ENCODE peak calls at places on chromosomes 7 and 10, in eight cellular contexts. One of them, this sample, is unnamed.

GRCh38 chr10:73857446-73857845 is 16.9 kb downstream of the CAMK2G start:
- DNase-seq in AG09319: no peak
- DNase-seq in Calu3: no peak
- DNase-seq in tibial artery: no peak
- DNase-seq in uterus: no peak
- DNase-seq in fibroblast of lung: no peak
- DNase-seq in CD4-positive, alpha-beta T cell: no peak
- DNase-seq in foreskin keratinocyte: no peak
- DNase-seq in this sample: no peak

GRCh38 chr7:151077705-151078232 is 2.8 kb downstream of the FASTK start:
- DNase-seq in foreskin keratinocyte: no peak
- DNase-seq in tibial artery: no peak
- DNase-seq in fibroblast of lung: no peak
- DNase-seq in Calu3: no peak
- DNase-seq in uterus: no peak
- DNase-seq in CD4-positive, alpha-beta T cell: no peak
- DNase-seq in AG09319: no peak
- DNase-seq in this sample: no peak

GRCh38 chr7:115097175-115097671 is 175.3 kb downstream of the MDFIC start:
- DNase-seq in CD4-positive, alpha-beta T cell: no peak
- DNase-seq in tibial artery: no peak
- DNase-seq in AG09319: no peak
- DNase-seq in fibroblast of lung: peak; percentile 82
- DNase-seq in Calu3: peak; percentile 5
- DNase-seq in foreskin keratinocyte: peak; percentile 51
- DNase-seq in uterus: no peak
- DNase-seq in this sample: no peak

GRCh38 chr10:31687545-31688482 is 240.8 kb downstream of the ARHGAP12 start:
- DNase-seq in tibial artery: no peak
- DNase-seq in uterus: no peak
- DNase-seq in Calu3: no peak
- DNase-seq in fibroblast of lung: no peak
- DNase-seq in AG09319: no peak
- DNase-seq in CD4-positive, alpha-beta T cell: no peak
- DNase-seq in foreskin keratinocyte: no peak
- DNase-seq in this sample: no peak

GRCh38 chr7:44172352-44172751 is 16.9 kb downstream of the GCK start:
- DNase-seq in AG09319: no peak
- DNase-seq in uterus: no peak
- DNase-seq in foreskin keratinocyte: no peak
- DNase-seq in tibial artery: peak; percentile 16
- DNase-seq in fibroblast of lung: no peak
- DNase-seq in Calu3: no peak
- DNase-seq in CD4-positive, alpha-beta T cell: no peak
- DNase-seq in this sample: no peak

GRCh38 chr10:13306103-13306502 is 6.2 kb upstream of the PHYH start:
- DNase-seq in tibial artery: no peak
- DNase-seq in CD4-positive, alpha-beta T cell: no peak
- DNase-seq in uterus: no peak
- DNase-seq in AG09319: no peak
- DNase-seq in fibroblast of lung: no peak
- DNase-seq in foreskin keratinocyte: no peak
- DNase-seq in Calu3: no peak
- DNase-seq in this sample: no peak

GRCh38 chr10:35758086-35758485 is 116.0 kb upstream of the FZD8 start:
- DNase-seq in AG09319: no peak
- DNase-seq in foreskin keratinocyte: no peak
- DNase-seq in Calu3: no peak
- DNase-seq in CD4-positive, alpha-beta T cell: no peak
- DNase-seq in tibial artery: peak; percentile 75
- DNase-seq in fibroblast of lung: no peak
- DNase-seq in uterus: peak; percentile 27
- DNase-seq in this sample: no peak

GRCh38 chr10:101120884-101121660 is 10.0 kb upstream of the TLX1 start:
- DNase-seq in fibroblast of lung: no peak
- DNase-seq in AG09319: no peak
- DNase-seq in Calu3: no peak
- DNase-seq in uterus: no peak
- DNase-seq in CD4-positive, alpha-beta T cell: peak; percentile 35
- DNase-seq in tibial artery: no peak
- DNase-seq in foreskin keratinocyte: no peak
- DNase-seq in this sample: no peak

GRCh38 chr7:71015260-71015900 is 116.6 kb upstream of the GALNT17 start:
- DNase-seq in CD4-positive, alpha-beta T cell: no peak
- DNase-seq in fibroblast of lung: no peak
- DNase-seq in foreskin keratinocyte: no peak
- DNase-seq in Calu3: no peak
- DNase-seq in tibial artery: no peak
- DNase-seq in AG09319: no peak
- DNase-seq in uterus: peak; percentile 27
- DNase-seq in this sample: no peak

GRCh38 chr7:45050198-45050597 is 38.6 kb downstream of the NACAD start:
- DNase-seq in fibroblast of lung: no peak
- DNase-seq in CD4-positive, alpha-beta T cell: no peak
- DNase-seq in tibial artery: no peak
- DNase-seq in uterus: no peak
- DNase-seq in AG09319: no peak
- DNase-seq in Calu3: no peak
- DNase-seq in foreskin keratinocyte: no peak
- DNase-seq in this sample: no peak

GRCh38 chr10:127577376-127577775 is 28.3 kb downstream of the NPS start:
- DNase-seq in Calu3: no peak
- DNase-seq in fibroblast of lung: peak; percentile 42
- DNase-seq in CD4-positive, alpha-beta T cell: no peak
- DNase-seq in AG09319: no peak
- DNase-seq in foreskin keratinocyte: no peak
- DNase-seq in uterus: no peak
- DNase-seq in tibial artery: no peak
- DNase-seq in this sample: no peak

GRCh38 chr7:130150587-130150986 is 54.6 kb downstream of the TMEM209 start:
- DNase-seq in AG09319: no peak
- DNase-seq in CD4-positive, alpha-beta T cell: no peak
- DNase-seq in fibroblast of lung: no peak
- DNase-seq in Calu3: no peak
- DNase-seq in uterus: no peak
- DNase-seq in foreskin keratinocyte: no peak
- DNase-seq in tibial artery: no peak
- DNase-seq in this sample: no peak

GRCh38 chr10:114557854-114558253 is 100.2 kb downstream of the ABLIM1 start:
- DNase-seq in uterus: no peak
- DNase-seq in tibial artery: no peak
- DNase-seq in fibroblast of lung: no peak
- DNase-seq in AG09319: no peak
- DNase-seq in CD4-positive, alpha-beta T cell: no peak
- DNase-seq in Calu3: no peak
- DNase-seq in foreskin keratinocyte: no peak
- DNase-seq in this sample: no peak

GRCh38 chr10:3766046-3766761 is 18.8 kb downstream of the KLF6 start:
- DNase-seq in AG09319: no peak
- DNase-seq in foreskin keratinocyte: no peak
- DNase-seq in fibroblast of lung: no peak
- DNase-seq in Calu3: no peak
- DNase-seq in CD4-positive, alpha-beta T cell: no peak
- DNase-seq in tibial artery: no peak
- DNase-seq in uterus: no peak
- DNase-seq in this sample: no peak

GRCh38 chr10:68856352-68856751 is 29.0 kb downstream of the STOX1 start:
- DNase-seq in tibial artery: no peak
- DNase-seq in CD4-positive, alpha-beta T cell: no peak
- DNase-seq in fibroblast of lung: no peak
- DNase-seq in Calu3: no peak
- DNase-seq in foreskin keratinocyte: no peak
- DNase-seq in uterus: no peak
- DNase-seq in AG09319: no peak
- DNase-seq in this sample: no peak

GRCh38 chr10:44938938-44939337 is 20.7 kb upstream of the RASSF4 start:
- DNase-seq in tibial artery: no peak
- DNase-seq in fibroblast of lung: no peak
- DNase-seq in Calu3: no peak
- DNase-seq in foreskin keratinocyte: no peak
- DNase-seq in uterus: no peak
- DNase-seq in CD4-positive, alpha-beta T cell: no peak
- DNase-seq in AG09319: no peak
- DNase-seq in this sample: no peak

GRCh38 chr7:10216462-10216861 is 757.2 kb upstream of the PHF14 start:
- DNase-seq in uterus: no peak
- DNase-seq in tibial artery: no peak
- DNase-seq in AG09319: no peak
- DNase-seq in Calu3: no peak
- DNase-seq in foreskin keratinocyte: no peak
- DNase-seq in CD4-positive, alpha-beta T cell: no peak
- DNase-seq in fibroblast of lung: no peak
- DNase-seq in this sample: no peak

GRCh38 chr10:129500617-129501339 is 33.7 kb downstream of the MGMT start:
- DNase-seq in CD4-positive, alpha-beta T cell: no peak
- DNase-seq in foreskin keratinocyte: peak; percentile 51
- DNase-seq in Calu3: no peak
- DNase-seq in fibroblast of lung: no peak
- DNase-seq in AG09319: no peak
- DNase-seq in tibial artery: no peak
- DNase-seq in uterus: no peak
- DNase-seq in this sample: no peak

GRCh38 chr10:129496995-129497394 is 30.0 kb downstream of the MGMT start:
- DNase-seq in uterus: no peak
- DNase-seq in CD4-positive, alpha-beta T cell: no peak
- DNase-seq in fibroblast of lung: no peak
- DNase-seq in AG09319: no peak
- DNase-seq in tibial artery: no peak
- DNase-seq in Calu3: no peak
- DNase-seq in foreskin keratinocyte: no peak
- DNase-seq in this sample: no peak

GRCh38 chr10:129495697-129496096 is 28.7 kb downstream of the MGMT start:
- DNase-seq in uterus: no peak
- DNase-seq in foreskin keratinocyte: no peak
- DNase-seq in fibroblast of lung: no peak
- DNase-seq in AG09319: no peak
- DNase-seq in Calu3: no peak
- DNase-seq in CD4-positive, alpha-beta T cell: no peak
- DNase-seq in tibial artery: no peak
- DNase-seq in this sample: no peak

GRCh38 chr10:129501652-129502436 is 34.8 kb downstream of the MGMT start:
- DNase-seq in uterus: no peak
- DNase-seq in CD4-positive, alpha-beta T cell: no peak
- DNase-seq in tibial artery: no peak
- DNase-seq in Calu3: no peak
- DNase-seq in fibroblast of lung: no peak
- DNase-seq in AG09319: no peak
- DNase-seq in foreskin keratinocyte: peak; percentile 92
- DNase-seq in this sample: no peak

GRCh38 chr10:129498680-129499079 is 31.6 kb downstream of the MGMT start:
- DNase-seq in uterus: no peak
- DNase-seq in AG09319: no peak
- DNase-seq in tibial artery: no peak
- DNase-seq in foreskin keratinocyte: no peak
- DNase-seq in CD4-positive, alpha-beta T cell: no peak
- DNase-seq in Calu3: no peak
- DNase-seq in fibroblast of lung: no peak
- DNase-seq in this sample: no peak
- TF ChIP-seq CTCF in uterus: no peak
- TF ChIP-seq CTCF in AG09319: no peak
- TF ChIP-seq CTCF in tibial artery: no peak
- TF ChIP-seq CTCF in foreskin keratinocyte: peak; percentile 33
- TF ChIP-seq CTCF in CD4-positive, alpha-beta T cell: no peak
- TF ChIP-seq CTCF in Calu3: no peak
- TF ChIP-seq CTCF in fibroblast of lung: no peak
- TF ChIP-seq CTCF in this sample: no peak

GRCh38 chr7:37097276-37097675 is 351.4 kb downstream of the ELMO1 start:
- DNase-seq in CD4-positive, alpha-beta T cell: no peak
- DNase-seq in tibial artery: no peak
- DNase-seq in foreskin keratinocyte: no peak
- DNase-seq in fibroblast of lung: no peak
- DNase-seq in Calu3: no peak
- DNase-seq in uterus: no peak
- DNase-seq in AG09319: no peak
- DNase-seq in this sample: no peak
- TF ChIP-seq CTCF in CD4-positive, alpha-beta T cell: peak; percentile 23
- TF ChIP-seq CTCF in tibial artery: no peak
- TF ChIP-seq CTCF in foreskin keratinocyte: no peak
- TF ChIP-seq CTCF in fibroblast of lung: no peak
- TF ChIP-seq CTCF in Calu3: no peak
- TF ChIP-seq CTCF in uterus: no peak
- TF ChIP-seq CTCF in AG09319: no peak
- TF ChIP-seq CTCF in this sample: no peak

DNA sequence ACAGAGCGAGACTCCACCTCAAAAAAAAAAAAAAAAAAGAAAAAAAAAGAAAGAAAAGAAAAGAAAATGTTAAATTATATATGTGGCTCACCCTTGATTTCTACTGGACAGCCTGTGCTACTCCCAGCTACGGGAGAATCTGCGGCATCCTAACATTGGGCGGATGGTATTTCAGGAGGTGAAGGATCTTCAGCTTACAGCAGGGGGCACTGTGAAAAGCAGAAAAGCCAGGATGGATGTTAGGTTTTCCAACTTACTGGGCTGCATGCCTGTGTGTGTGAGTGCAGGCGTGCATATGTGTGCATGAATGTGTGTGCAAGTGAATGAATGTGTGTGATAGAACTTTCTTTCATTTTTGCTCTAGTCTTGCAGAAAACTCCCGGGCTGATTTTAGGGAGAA is 1066.5 kb downstream of the TYW1 start:
- DNase-seq in tibial artery: no peak
- DNase-seq in fibroblast of lung: no peak
- DNase-seq in uterus: no peak
- DNase-seq in CD4-positive, alpha-beta T cell: no peak
- DNase-seq in AG09319: no peak
- DNase-seq in foreskin keratinocyte: no peak
- DNase-seq in Calu3: no peak
- DNase-seq in this sample: no peak
- TF ChIP-seq CTCF in tibial artery: no peak
- TF ChIP-seq CTCF in fibroblast of lung: no peak
- TF ChIP-seq CTCF in uterus: no peak
- TF ChIP-seq CTCF in CD4-positive, alpha-beta T cell: no peak
- TF ChIP-seq CTCF in AG09319: no peak
- TF ChIP-seq CTCF in foreskin keratinocyte: peak; percentile 12
- TF ChIP-seq CTCF in Calu3: no peak
- TF ChIP-seq CTCF in this sample: no peak

DNA sequence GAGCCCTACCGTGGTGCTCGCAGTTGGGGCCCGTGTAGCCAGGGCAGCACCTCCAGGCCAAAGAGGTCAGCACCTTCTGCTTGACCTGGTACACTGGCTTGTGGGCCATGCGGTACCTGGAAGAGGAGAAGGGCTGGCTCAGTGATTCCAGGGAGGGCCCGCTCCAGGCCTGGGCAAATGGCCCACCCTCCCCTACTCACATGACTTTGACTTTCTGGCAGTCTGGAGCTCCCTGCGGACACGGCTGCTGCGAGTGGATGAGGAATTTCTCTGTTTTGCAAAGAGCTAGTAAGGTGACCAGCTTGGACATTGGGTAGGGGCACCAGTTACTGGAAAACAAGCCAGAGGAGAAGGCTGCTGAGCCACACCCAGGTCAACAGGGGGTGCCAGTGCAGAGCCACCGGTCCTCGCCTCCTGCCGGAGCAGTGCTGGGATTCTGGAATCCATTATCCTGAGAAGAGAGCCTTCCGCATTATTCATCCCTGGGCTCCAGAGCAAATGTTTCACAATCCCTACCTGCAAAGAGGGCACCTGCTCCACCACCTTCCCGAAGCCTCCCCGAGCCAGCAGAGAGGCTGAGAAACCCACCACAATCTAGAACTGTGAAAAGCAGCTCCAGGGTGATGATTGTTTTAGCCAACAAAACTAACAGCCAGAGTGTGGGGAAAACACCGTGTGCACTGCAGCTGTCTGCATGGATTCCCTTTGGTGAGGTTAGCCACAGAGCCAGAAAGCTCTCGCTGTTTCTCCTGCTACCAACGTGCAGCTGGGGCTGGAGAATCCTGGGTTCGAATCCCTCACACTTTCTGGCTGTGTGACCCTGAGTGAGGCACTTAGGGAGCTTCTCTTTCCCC is 11.8 kb downstream of the MMRN2 start:
- DNase-seq in tibial artery: peak; percentile 86
- DNase-seq in AG09319: no peak
- DNase-seq in uterus: peak; percentile 61
- DNase-seq in foreskin keratinocyte: no peak
- DNase-seq in Calu3: peak; percentile 28
- DNase-seq in CD4-positive, alpha-beta T cell: no peak
- DNase-seq in fibroblast of lung: no peak
- DNase-seq in this sample: peak; percentile 30
- TF ChIP-seq CTCF in tibial artery: peak; percentile 37
- TF ChIP-seq CTCF in AG09319: peak; percentile 58
- TF ChIP-seq CTCF in uterus: no peak
- TF ChIP-seq CTCF in foreskin keratinocyte: peak; percentile 23
- TF ChIP-seq CTCF in Calu3: no peak
- TF ChIP-seq CTCF in CD4-positive, alpha-beta T cell: no peak
- TF ChIP-seq CTCF in fibroblast of lung: no peak
- TF ChIP-seq CTCF in this sample: no peak

This sample was measured in gastrocnemius medialis.